ENCODE peak calls at places on chromosomes 5 and 9, in eight cellular contexts. S is upper lobe of right lung; R is PC-9; D is A549; T is SJCRH30; M is cardiac muscle cell; K is naive thymus-derived CD4-positive, alpha-beta T cell; Y is effector memory CD4-positive, alpha-beta T cell. G is an unnamed sample. For H3K9me3, the result is how much of the 10 kb centered on the place peaks cover.

GRCh38 chr5:63401434-63402046 is 560.7 kb downstream of the HTR1A start:
- DNase-seq in T (peak), D (peak), Y (no peak), K (no peak), R (peak), S (peak), M (peak), G (no peak)

GRCh38 chr5:73152411-73153388 is 20.3 kb upstream of the TMEM174 start:
- DNase-seq in R (no peak), Y (no peak), M (no peak), T (no peak), S (no peak), D (no peak), K (no peak), G (no peak)

GRCh38 chr5:107112207-107112606 is 558.5 kb downstream of the EFNA5 start:
- DNase-seq in T (no peak), Y (no peak), K (no peak), S (no peak), M (no peak), R (no peak), D (no peak), G (no peak)

GRCh38 chr5:10351199-10351881 is 2.2 kb upstream of the MARCHF6 start:
- DNase-seq in R (peak), Y (no peak), S (no peak), K (no peak), M (peak), D (no peak), T (no peak), G (no peak)

GRCh38 chr5:7927466-7928375 is 58.8 kb downstream of the MTRR start:
- DNase-seq in S (no peak), Y (no peak), T (peak), K (peak), M (peak), R (peak), D (peak), G (peak)

GRCh38 chr9:101462558-101462957 is 27.0 kb upstream of the ALDOB start:
- DNase-seq in K (no peak), M (peak), T (no peak), D (no peak), R (no peak), S (no peak), Y (no peak), G (no peak)

GRCh38 chr5:135189024-135189423 is 155.0 kb upstream of the PITX1 start:
- DNase-seq in K (no peak), M (no peak), S (no peak), R (no peak), Y (no peak), D (no peak), T (no peak), G (no peak)

GRCh38 chr9:126860757-126861466 is 473 bp downstream of the ZBTB34 start:
- DNase-seq in Y (no peak), R (no peak), M (peak), D (no peak), K (peak), T (peak), S (peak), G (peak)

GRCh38 chr9:90629354-90629753 is 13.3 kb downstream of the DIRAS2 start:
- DNase-seq in R (no peak), K (no peak), S (no peak), T (no peak), D (no peak), Y (no peak), M (no peak), G (no peak)

GRCh38 chr5:160480652-160481051 is 59.0 kb downstream of the PTTG1 start:
- DNase-seq in S (no peak), K (no peak), R (no peak), T (no peak), D (no peak), Y (no peak), M (no peak), G (no peak)

GRCh38 chr9:33628865-33629410 is 104.9 kb downstream of the ANKRD18B start:
- DNase-seq in R (no peak), Y (no peak), D (no peak), S (no peak), M (no peak), K (no peak), T (no peak), G (no peak)

GRCh38 chr9:36864491-36865410 is 169.3 kb downstream of the PAX5 start:
- DNase-seq in R (no peak), S (peak), K (no peak), T (no peak), Y (no peak), D (no peak), M (no peak), G (no peak)

GRCh38 chr5:141753971-141754713 is 72.1 kb upstream of the ARAP3 start:
- DNase-seq in S (no peak), R (peak), K (peak), T (peak), D (peak), M (peak), Y (no peak), G (peak)

GRCh38 chr5:97488126-97488668 is 305.1 kb upstream of the RIOK2 start:
- DNase-seq in Y (no peak), K (no peak), S (no peak), R (no peak), M (no peak), D (no peak), T (no peak), G (no peak)

GRCh38 chr5:5063533-5063953 is 76.6 kb upstream of the ADAMTS16 start:
- DNase-seq in D (peak), Y (no peak), T (no peak), K (no peak), M (no peak), S (no peak), R (no peak), G (no peak)

GRCh38 chr9:2346277-2346913 is 275.2 kb upstream of the VLDLR start:
- DNase-seq in K (no peak), S (no peak), R (no peak), Y (no peak), M (no peak), T (no peak), D (no peak), G (no peak)

GRCh38 chr5:107958861-107959260 is 288.1 kb upstream of the EFNA5 start:
- DNase-seq in R (no peak), Y (no peak), D (no peak), K (no peak), S (no peak), T (no peak), M (no peak), G (no peak)

GRCh38 chr5:167730121-167730520 is 561.3 kb upstream of the WWC1 start:
- DNase-seq in S (no peak), M (peak), D (peak), K (no peak), R (no peak), Y (no peak), T (no peak), G (no peak)

GRCh38 chr9:21473236-21473635 is 8.9 kb downstream of the IFNE start:
- DNase-seq in M (no peak), K (no peak), D (no peak), T (no peak), S (no peak), R (no peak), Y (no peak), G (no peak)

GRCh38 chr9:109507421-109507838 is 9.3 kb upstream of the PTPN3 start:
- DNase-seq in D (peak), R (no peak), Y (no peak), M (peak), K (no peak), T (no peak), S (no peak), G (no peak)

GRCh38 chr5:149072791-149073190 is 9.9 kb upstream of the SH3TC2 start:
- DNase-seq in D (no peak), M (no peak), S (no peak), Y (no peak), T (no peak), K (no peak), R (no peak), G (no peak)

GRCh38 chr9:135914921-135915320 is 7.6 kb upstream of the CAMSAP1 start:
- DNase-seq in T (no peak), R (no peak), K (no peak), M (no peak), Y (no peak), S (peak), D (no peak), G (no peak)

GRCh38 chr9:135919318-135919717 is 12.0 kb upstream of the CAMSAP1 start:
- DNase-seq in Y (no peak), T (no peak), D (no peak), M (no peak), R (no peak), S (peak), K (no peak), G (no peak)

GRCh38 chr9:135920973-135921585 is 13.7 kb upstream of the CAMSAP1 start:
- DNase-seq in M (no peak), T (no peak), K (no peak), S (peak), R (no peak), D (no peak), Y (no peak), G (no peak)

GRCh38 chr9:135920256-135920930 is 13.0 kb upstream of the CAMSAP1 start:
- DNase-seq in D (no peak), Y (no peak), K (no peak), R (no peak), S (peak), M (no peak), T (no peak), G (no peak)

GRCh38 chr9:135916998-135917397 is 9.7 kb upstream of the CAMSAP1 start:
- DNase-seq in D (no peak), S (no peak), Y (no peak), M (no peak), K (no peak), R (no peak), T (no peak), G (no peak)
- H3K9me3 ChIP-seq in D (half or more), S (under half), Y (under half), M (under half), K (under half), R (under half), T (under half), G (under half)

DNA sequence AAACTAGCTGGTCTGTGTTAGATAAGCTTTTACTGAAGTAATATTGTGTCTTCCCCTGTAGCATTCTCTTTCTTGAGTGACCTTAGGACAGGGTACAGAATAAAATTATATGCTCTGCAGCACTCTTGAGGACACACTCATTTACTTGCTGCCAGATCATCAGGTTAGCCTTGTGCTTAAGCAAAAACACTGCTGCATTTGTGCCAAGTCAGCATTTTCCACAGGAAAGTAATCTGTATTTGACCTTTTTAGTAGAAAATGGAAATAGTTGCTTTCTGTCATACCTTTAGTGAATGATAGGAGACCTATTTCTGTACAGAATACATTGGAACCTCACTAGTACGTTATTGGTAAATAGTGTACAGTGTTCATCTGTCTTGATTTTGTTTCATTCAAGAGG is 54.2 kb downstream of the LMNB1 start:
- DNase-seq in M (no peak), K (no peak), S (no peak), R (no peak), Y (no peak), T (no peak), D (no peak), G (no peak)
- H3K9me3 ChIP-seq in M (under half), K (under half), S (under half), R (under half), Y (under half), T (under half), D (under half), G (under half)

GRCh38 chr9:40907657-40908624 is 220.5 kb downstream of the FOXD4L6 start:
- DNase-seq in M (no peak), Y (no peak), S (no peak), K (no peak), D (no peak), R (no peak), T (no peak), G (no peak)
- H3K9me3 ChIP-seq in M (under half), Y (under half), S (half or more), K (under half), D (half or more), R (under half), T (under half), G (half or more)

DNA sequence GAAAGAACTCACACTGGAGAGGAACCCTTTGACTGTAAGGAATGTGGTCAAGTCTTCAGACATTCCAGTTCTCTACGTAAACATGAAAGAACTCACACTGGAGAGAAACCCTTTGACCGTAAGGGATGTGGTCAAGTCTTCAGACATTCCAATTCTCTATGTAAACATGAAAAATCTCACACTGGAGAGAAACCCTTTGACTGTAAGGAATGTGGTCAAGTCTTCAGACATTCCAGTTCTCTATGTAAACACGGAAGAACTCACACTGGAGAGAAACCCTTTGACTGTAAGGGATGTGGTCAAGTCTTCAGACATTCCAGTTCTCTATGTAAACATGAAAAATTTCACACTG is 32.6 kb downstream of the MAPK9 start:
- DNase-seq in R (no peak), D (peak), T (no peak), K (no peak), S (no peak), Y (no peak), M (no peak), G (no peak)
- H3K9me3 ChIP-seq in R (half or more), D (half or more), T (under half), K (under half), S (half or more), Y (half or more), M (under half), G (half or more)

GRCh38 chr5:124735169-124735858 is 11.1 kb downstream of the ZNF608 start:
- DNase-seq in S (no peak), R (no peak), Y (no peak), M (peak), K (no peak), T (peak), D (no peak), G (no peak)
- H3K9me3 ChIP-seq in S (under half), R (under half), Y (under half), M (under half), K (under half), T (under half), D (under half), G (under half)

GRCh38 chr5:66609615-66610014 is 13.4 kb downstream of the MAST4 start:
- DNase-seq in R (no peak), D (no peak), M (no peak), T (no peak), S (no peak), Y (no peak), K (no peak), G (no peak)

GRCh38 chr5:66603881-66604280 is 7.7 kb downstream of the MAST4 start:
- DNase-seq in S (no peak), T (no peak), R (no peak), D (no peak), K (no peak), M (no peak), Y (no peak), G (no peak)

GRCh38 chr5:66606713-66607112 is 10.5 kb downstream of the MAST4 start:
- DNase-seq in R (no peak), K (no peak), Y (no peak), M (no peak), S (no peak), D (no peak), T (no peak), G (no peak)

GRCh38 chr5:66612226-66612625 is 16.0 kb downstream of the MAST4 start:
- DNase-seq in M (no peak), Y (no peak), T (no peak), S (no peak), D (no peak), K (no peak), R (no peak), G (no peak)

GRCh38 chr5:66608501-66608900 is 12.3 kb downstream of the MAST4 start:
- DNase-seq in K (no peak), Y (no peak), D (no peak), T (no peak), M (no peak), R (no peak), S (no peak), G (no peak)
- H3K9me3 ChIP-seq in K (under half), Y (under half), D (under half), T (under half), M (under half), R (under half), S (under half), G (under half)

GRCh38 chr9:94199776-94200175 is 59.3 kb upstream of the ZNF169 start:
- DNase-seq in K (no peak), T (no peak), D (no peak), R (no peak), M (no peak), S (no peak), Y (no peak), G (no peak)

GRCh38 chr9:94204174-94204573 is 54.9 kb upstream of the ZNF169 start:
- DNase-seq in K (no peak), T (no peak), Y (no peak), D (no peak), R (no peak), M (no peak), S (no peak), G (no peak)

DNA sequence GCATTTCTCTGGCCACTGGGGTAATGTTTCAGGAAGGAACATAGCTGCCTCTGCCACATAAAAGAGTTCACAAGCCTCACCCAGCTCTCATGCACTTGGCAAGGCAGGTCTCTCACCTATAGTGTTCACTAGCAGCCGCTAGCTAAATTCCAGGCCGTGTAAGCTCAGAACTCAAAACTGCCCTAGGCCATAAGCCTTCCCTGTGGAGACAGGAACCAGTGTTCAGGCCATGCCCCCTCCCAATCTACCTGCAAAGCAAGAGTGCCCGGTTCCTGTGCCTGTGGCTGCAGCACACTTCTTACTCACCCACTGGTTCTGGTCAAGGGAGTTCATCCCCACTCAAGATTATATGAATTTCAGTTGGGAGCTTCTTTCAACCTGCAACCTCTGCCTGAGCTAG is 60.7 kb upstream of the ZNF169 start:
- DNase-seq in S (no peak), D (no peak), M (no peak), Y (no peak), R (no peak), K (no peak), T (no peak), G (no peak)
- H3K9me3 ChIP-seq in S (under half), D (under half), M (under half), Y (under half), R (under half), K (under half), T (under half), G (under half)

GRCh38 chr5:178941361-178941760 is 363 bp downstream of the ZNF454 start:
- DNase-seq in Y (no peak), R (no peak), M (peak), S (no peak), K (no peak), T (no peak), D (no peak), G (no peak)
- H3K9me3 ChIP-seq in Y (half or more), R (under half), M (under half), S (under half), K (under half), T (under half), D (under half), G (half or more)